ENCODE peak calls at places on chromosomes 13 and 19, in six cellular contexts. One of them, this sample, is unnamed.
A peak's percentile ranks its signal among the peaks of the same experiment; 100 is the strongest.

GRCh38 chr19:5149930-5150329 is 181.0 kb downstream of the KDM4B start:
- DNase-seq in HCT116: no peak
- DNase-seq in stomach: no peak
- DNase-seq in A549: no peak
- DNase-seq in uterus: no peak
- DNase-seq in upper lobe of left lung: no peak
- DNase-seq in this sample: no peak

GRCh38 chr19:16447015-16447384 is 24.8 kb downstream of the EPS15L1 start:
- DNase-seq in stomach: peak; percentile 83
- DNase-seq in uterus: peak; percentile 76
- DNase-seq in A549: no peak
- DNase-seq in upper lobe of left lung: peak; percentile 94
- DNase-seq in HCT116: no peak
- DNase-seq in this sample: peak; percentile 50

GRCh38 chr19:16315825-16316505 is 8.7 kb upstream of the KLF2 start:
- DNase-seq in HCT116: no peak
- DNase-seq in uterus: peak; percentile 89
- DNase-seq in stomach: no peak
- DNase-seq in upper lobe of left lung: peak; percentile 51
- DNase-seq in A549: no peak
- DNase-seq in this sample: peak; percentile 45

GRCh38 chr13:30819136-30819875 is 84.0 kb downstream of the ALOX5AP start:
- DNase-seq in A549: no peak
- DNase-seq in HCT116: no peak
- DNase-seq in stomach: no peak
- DNase-seq in uterus: no peak
- DNase-seq in upper lobe of left lung: no peak
- DNase-seq in this sample: no peak

GRCh38 chr13:97934590-97934989 is 18.9 kb upstream of the IPO5 start:
- DNase-seq in upper lobe of left lung: no peak
- DNase-seq in uterus: no peak
- DNase-seq in A549: no peak
- DNase-seq in stomach: no peak
- DNase-seq in HCT116: no peak
- DNase-seq in this sample: no peak

GRCh38 chr19:15469513-15470297 is 5.4 kb upstream of the RASAL3 start:
- DNase-seq in stomach: no peak
- DNase-seq in upper lobe of left lung: no peak
- DNase-seq in uterus: no peak
- DNase-seq in A549: no peak
- DNase-seq in HCT116: no peak
- DNase-seq in this sample: peak; percentile 24

GRCh38 chr13:27926644-27927434 is 7.0 kb downstream of the PDX1 start:
- DNase-seq in uterus: no peak
- DNase-seq in upper lobe of left lung: no peak
- DNase-seq in stomach: no peak
- DNase-seq in HCT116: no peak
- DNase-seq in A549: no peak
- DNase-seq in this sample: no peak

GRCh38 chr13:34435338-34435737 is 506.7 kb upstream of the NBEA start:
- DNase-seq in stomach: no peak
- DNase-seq in HCT116: peak; percentile 21
- DNase-seq in upper lobe of left lung: no peak
- DNase-seq in uterus: no peak
- DNase-seq in A549: no peak
- DNase-seq in this sample: no peak

GRCh38 chr13:98105929-98106336 is 37.0 kb upstream of the FARP1 start:
- DNase-seq in uterus: no peak
- DNase-seq in upper lobe of left lung: peak; percentile 44
- DNase-seq in A549: no peak
- DNase-seq in HCT116: no peak
- DNase-seq in stomach: no peak
- DNase-seq in this sample: no peak

GRCh38 chr13:107251321-107251720 is 683.4 kb upstream of the ARGLU1 start:
- DNase-seq in upper lobe of left lung: no peak
- DNase-seq in stomach: no peak
- DNase-seq in uterus: no peak
- DNase-seq in HCT116: no peak
- DNase-seq in A549: no peak
- DNase-seq in this sample: no peak

GRCh38 chr13:49373699-49374098 is 70.2 kb downstream of the CAB39L start:
- DNase-seq in uterus: no peak
- DNase-seq in HCT116: no peak
- DNase-seq in upper lobe of left lung: no peak
- DNase-seq in A549: no peak
- DNase-seq in stomach: no peak
- DNase-seq in this sample: no peak

GRCh38 chr19:8308891-8309291 is 733 bp upstream of the CD320 start:
- DNase-seq in upper lobe of left lung: no peak
- DNase-seq in HCT116: no peak
- DNase-seq in A549: no peak
- DNase-seq in stomach: peak; percentile 23
- DNase-seq in uterus: peak; percentile 14
- DNase-seq in this sample: no peak

GRCh38 chr13:51044023-51044665 is 66.9 kb downstream of the C13orf42 start:
- DNase-seq in upper lobe of left lung: no peak
- DNase-seq in A549: no peak
- DNase-seq in HCT116: no peak
- DNase-seq in uterus: no peak
- DNase-seq in stomach: no peak
- DNase-seq in this sample: no peak

GRCh38 chr19:49921871-49922755 is 6.9 kb upstream of the ATF5 start:
- DNase-seq in A549: no peak
- DNase-seq in stomach: no peak
- DNase-seq in upper lobe of left lung: no peak
- DNase-seq in uterus: no peak
- DNase-seq in HCT116: no peak
- DNase-seq in this sample: no peak

GRCh38 chr19:48616041-48616436 is 1.2 kb upstream of the FAM83E start:
- DNase-seq in HCT116: no peak
- DNase-seq in upper lobe of left lung: no peak
- DNase-seq in A549: no peak
- DNase-seq in stomach: no peak
- DNase-seq in uterus: no peak
- DNase-seq in this sample: no peak

GRCh38 chr19:30155529-30156200 is 213.6 kb downstream of the URI1 start:
- DNase-seq in A549: no peak
- DNase-seq in HCT116: no peak
- DNase-seq in upper lobe of left lung: no peak
- DNase-seq in uterus: no peak
- DNase-seq in stomach: no peak
- DNase-seq in this sample: no peak

GRCh38 chr13:24220086-24220703 is 59.7 kb downstream of the SPATA13 start:
- DNase-seq in upper lobe of left lung: peak; percentile 55
- DNase-seq in HCT116: peak; percentile 70
- DNase-seq in stomach: peak; percentile 61
- DNase-seq in A549: peak; percentile 46
- DNase-seq in uterus: peak; percentile 72
- DNase-seq in this sample: peak; percentile 59

GRCh38 chr13:98954313-98954712 is 23.6 kb downstream of the DOCK9 start:
- DNase-seq in upper lobe of left lung: no peak
- DNase-seq in uterus: no peak
- DNase-seq in stomach: no peak
- DNase-seq in HCT116: no peak
- DNase-seq in A549: no peak
- DNase-seq in this sample: no peak

GRCh38 chr13:79679334-79679733 is 198.4 kb downstream of the NDFIP2 start:
- DNase-seq in uterus: peak; percentile 58
- DNase-seq in HCT116: peak; percentile 56
- DNase-seq in A549: peak; percentile 3
- DNase-seq in stomach: peak; percentile 81
- DNase-seq in upper lobe of left lung: peak; percentile 75
- DNase-seq in this sample: peak; percentile 79

GRCh38 chr19:55257461-55258411 is 1.1 kb downstream of the PPP6R1 start:
- DNase-seq in stomach: no peak
- DNase-seq in uterus: no peak
- DNase-seq in A549: no peak
- DNase-seq in HCT116: no peak
- DNase-seq in upper lobe of left lung: no peak
- DNase-seq in this sample: no peak

GRCh38 chr13:24866488-24866887 is 102.5 kb downstream of the RNF17 start:
- DNase-seq in stomach: no peak
- DNase-seq in upper lobe of left lung: no peak
- DNase-seq in A549: no peak
- DNase-seq in HCT116: no peak
- DNase-seq in uterus: no peak
- DNase-seq in this sample: no peak

GRCh38 chr13:111844682-111845081 is 222.3 kb upstream of the SOX1 start:
- DNase-seq in upper lobe of left lung: no peak
- DNase-seq in uterus: no peak
- DNase-seq in HCT116: no peak
- DNase-seq in stomach: no peak
- DNase-seq in A549: no peak
- DNase-seq in this sample: no peak
- TF ChIP-seq POLR2A in upper lobe of left lung: no peak
- TF ChIP-seq POLR2A in uterus: no peak
- TF ChIP-seq POLR2A in HCT116: no peak
- TF ChIP-seq POLR2A in stomach: no peak
- TF ChIP-seq POLR2A in A549: no peak
- TF ChIP-seq POLR2A in this sample: no peak

GRCh38 chr13:110408286-110408685 is 101.2 kb downstream of the COL4A2 start:
- DNase-seq in HCT116: no peak
- DNase-seq in stomach: no peak
- DNase-seq in uterus: no peak
- DNase-seq in A549: no peak
- DNase-seq in upper lobe of left lung: no peak
- DNase-seq in this sample: no peak
- H3K4me1 ChIP-seq in HCT116: peaks cover 24% of the 10 kb centered on the region
- H3K4me1 ChIP-seq in stomach: peaks cover 81% of the 10 kb centered on the region
- H3K4me1 ChIP-seq in uterus: peaks cover 29% of the 10 kb centered on the region
- H3K4me1 ChIP-seq in A549: peaks cover 24% of the 10 kb centered on the region
- H3K4me1 ChIP-seq in upper lobe of left lung: peaks cover 68% of the 10 kb centered on the region
- H3K4me1 ChIP-seq in this sample: peaks cover 5% of the 10 kb centered on the region

DNA sequence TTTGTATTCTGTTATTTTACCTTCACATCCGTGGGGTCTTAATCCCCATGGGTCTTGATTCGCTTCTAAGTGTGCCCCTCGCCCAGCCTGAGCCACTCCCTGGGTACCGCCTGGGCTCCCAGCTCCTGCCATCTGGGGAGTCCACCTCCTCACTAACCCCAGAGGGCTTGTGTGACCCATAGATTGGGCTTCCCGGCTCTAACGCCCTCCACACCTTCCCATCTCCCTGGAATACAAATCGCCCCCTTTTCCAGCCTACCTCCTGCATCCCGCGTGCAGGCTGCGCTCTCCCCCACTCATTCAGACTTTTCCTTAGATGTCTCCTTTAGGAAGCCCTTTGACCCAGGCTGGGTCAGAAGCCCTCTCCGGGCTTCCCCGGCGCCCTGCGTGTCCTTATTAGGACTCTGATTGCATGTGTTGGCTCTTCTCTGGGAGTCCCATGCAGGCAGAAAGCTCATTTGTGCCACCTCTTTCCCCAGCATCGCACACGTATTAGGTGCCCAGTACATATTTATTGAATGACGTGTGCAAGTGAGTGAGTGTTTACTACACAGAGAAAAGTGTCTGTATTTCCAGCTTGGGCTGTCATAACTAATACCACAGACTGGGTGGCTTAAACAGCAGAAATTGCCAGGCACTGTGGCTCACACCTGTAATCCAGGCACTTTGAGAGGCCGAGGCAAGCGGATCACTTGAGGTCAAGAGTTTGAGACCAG is 757 bp downstream of the CCDC124 start:
- DNase-seq in A549: no peak
- DNase-seq in HCT116: no peak
- DNase-seq in upper lobe of left lung: no peak
- DNase-seq in uterus: no peak
- DNase-seq in stomach: no peak
- DNase-seq in this sample: no peak
- H3K27ac ChIP-seq in A549: peak overlapping the region; percentile 89
- H3K27ac ChIP-seq in HCT116: peak overlapping the region; percentile 86
- H3K27ac ChIP-seq in upper lobe of left lung: peak overlapping the region; percentile 91
- H3K27ac ChIP-seq in uterus: peak overlapping the region; percentile 87
- H3K27ac ChIP-seq in stomach: peak overlapping the region; percentile 91
- H3K27ac ChIP-seq in this sample: peak overlapping the region; percentile 86

GRCh38 chr19:11346104-11346940 is at the start of the genes CCDC159 and TMEM205:
- DNase-seq in uterus: peak; percentile 100
- DNase-seq in A549: peak; percentile 89
- DNase-seq in stomach: peak; percentile 99
- DNase-seq in HCT116: peak; percentile 100
- DNase-seq in upper lobe of left lung: peak; percentile 98
- DNase-seq in this sample: peak; percentile 99
- TF ChIP-seq POLR2A in uterus: peak; percentile 74
- TF ChIP-seq POLR2A in A549: peak; percentile 72
- TF ChIP-seq POLR2A in stomach: no peak
- TF ChIP-seq POLR2A in HCT116: peak; percentile 43
- TF ChIP-seq POLR2A in upper lobe of left lung: no peak
- TF ChIP-seq POLR2A in this sample: peak; percentile 61

DNA sequence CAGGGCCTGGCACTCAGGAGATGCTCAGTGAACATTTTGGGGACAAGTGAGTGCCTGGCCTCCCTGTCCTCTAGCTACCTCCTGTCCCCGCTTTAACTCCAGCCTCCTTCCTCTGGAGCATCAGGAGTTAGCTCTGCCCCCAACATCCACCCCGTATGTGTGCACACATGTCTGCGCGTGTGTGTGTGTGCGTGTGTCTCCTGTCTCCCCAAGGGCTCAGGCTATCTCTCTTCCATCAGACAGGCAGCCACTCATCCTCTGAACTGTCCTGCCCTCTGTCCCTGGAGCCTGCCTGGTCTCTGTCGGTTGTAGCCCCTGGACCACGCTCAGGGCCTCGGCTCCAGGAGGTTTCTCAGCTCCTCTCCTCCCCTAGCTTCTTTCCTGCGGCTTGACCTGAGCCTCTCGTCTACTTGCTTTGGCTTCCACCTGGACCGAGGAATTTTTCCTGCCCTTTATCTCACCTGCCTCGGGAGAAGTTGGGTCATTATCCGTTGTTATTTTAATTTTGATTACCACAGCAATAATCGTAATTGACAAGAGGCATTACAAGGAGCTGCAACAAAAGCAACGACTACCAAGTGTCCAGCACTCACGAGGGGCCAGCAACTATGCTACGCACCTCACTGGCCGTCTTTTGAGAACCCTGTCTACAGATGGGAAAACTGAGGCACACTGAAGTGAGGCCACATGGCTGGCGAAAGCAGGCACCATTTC is 32.0 kb upstream of the ASF1B start:
- DNase-seq in uterus: no peak
- DNase-seq in HCT116: no peak
- DNase-seq in stomach: no peak
- DNase-seq in A549: no peak
- DNase-seq in upper lobe of left lung: no peak
- DNase-seq in this sample: no peak
- H3K4me1 ChIP-seq in uterus: no peaks in the 10 kb centered on the region
- H3K4me1 ChIP-seq in HCT116: no peaks in the 10 kb centered on the region
- H3K4me1 ChIP-seq in stomach: peaks cover 25% of the 10 kb centered on the region
- H3K4me1 ChIP-seq in A549: no peaks in the 10 kb centered on the region
- H3K4me1 ChIP-seq in upper lobe of left lung: peaks cover 22% of the 10 kb centered on the region
- H3K4me1 ChIP-seq in this sample: no peaks in the 10 kb centered on the region